ENCODE peak calls at places on chromosome 6, in six cellular contexts. V is neuronal stem cell; A is D341Med; O is activated CD4-positive, alpha-beta T cell treated with anti-CD3 and anti-CD28 coated beads for 36 hours; H is omental fat pad; W is Calu3. L is an unnamed sample.

GRCh38 chr6:56730663-56731529 is 88.2 kb upstream of the DST start:
- DNase-seq in V (no peak), A (no peak), W (no peak), O (no peak), H (no peak), L (no peak)

GRCh38 chr6:112253842-112254816 is at the start of gene LAMA4:
- DNase-seq in O (peak), W (peak), H (no peak), A (peak), V (peak), L (peak)

GRCh38 chr6:143325379-143326140 is 124.9 kb downstream of the ADAT2 start:
- DNase-seq in A (no peak), W (no peak), H (no peak), O (no peak), V (no peak), L (no peak)

GRCh38 chr6:132483779-132484679 is 28.9 kb downstream of the STX7 start:
- DNase-seq in W (peak), H (no peak), V (peak), A (peak), O (peak), L (peak)

GRCh38 chr6:40912158-40912946 is 126.7 kb downstream of the UNC5CL start:
- DNase-seq in H (no peak), W (peak), O (peak), A (peak), V (no peak), L (peak)

GRCh38 chr6:127342296-127342945 is 988 bp downstream of the ECHDC1 start:
- DNase-seq in V (peak), A (peak), O (no peak), H (no peak), W (peak), L (peak)

GRCh38 chr6:47066418-47066817 is 24.3 kb upstream of the ADGRF1 start:
- DNase-seq in A (no peak), W (no peak), V (no peak), O (no peak), H (no peak), L (no peak)

GRCh38 chr6:6517059-6517458 is 71.5 kb upstream of the LY86 start:
- DNase-seq in H (no peak), W (no peak), V (no peak), A (no peak), O (no peak), L (no peak)

GRCh38 chr6:154343473-154344308 is 12.9 kb downstream of the IPCEF1 start:
- DNase-seq in W (peak), V (no peak), A (no peak), O (no peak), H (no peak), L (peak)

GRCh38 chr6:26525818-26526217 is 12.3 kb upstream of the HMGN4 start:
- DNase-seq in W (no peak), V (no peak), O (no peak), H (no peak), A (no peak), L (no peak)

GRCh38 chr6:76043690-76044089 is 28.8 kb downstream of the IMPG1 start:
- DNase-seq in O (no peak), W (no peak), V (no peak), A (no peak), H (no peak), L (no peak)

GRCh38 chr6:79072640-79073181 is 5.3 kb downstream of the PHIP start:
- DNase-seq in V (no peak), A (no peak), O (no peak), W (no peak), H (no peak), L (no peak)

GRCh38 chr6:122831511-122831910 is 42.5 kb downstream of the SMPDL3A start:
- DNase-seq in A (no peak), H (no peak), V (no peak), O (no peak), W (no peak), L (no peak)

GRCh38 chr6:42692151-42692911 is 30.1 kb downstream of the PRPH2 start:
- DNase-seq in V (no peak), H (no peak), A (no peak), O (peak), W (no peak), L (no peak)

GRCh38 chr6:90274481-90275030 is 22.1 kb downstream of the BACH2 start:
- DNase-seq in W (no peak), V (no peak), O (peak), H (no peak), A (no peak), L (no peak)

GRCh38 chr6:84763397-84764331 is 734 bp downstream of the TBX18 start:
- DNase-seq in H (no peak), O (peak), W (peak), V (no peak), A (peak), L (peak)

GRCh38 chr6:135995160-135995898 is 143.8 kb downstream of the PDE7B start:
- DNase-seq in H (no peak), W (no peak), O (no peak), A (no peak), V (no peak), L (peak)

GRCh38 chr6:104940238-104940880 is 16.5 kb upstream of the LIN28B start:
- DNase-seq in V (no peak), A (peak), O (peak), W (no peak), H (no peak), L (no peak)

GRCh38 chr6:139872635-139873034 is 498.2 kb upstream of the CITED2 start:
- DNase-seq in W (no peak), O (no peak), A (no peak), V (no peak), H (no peak), L (no peak)

GRCh38 chr6:68533339-68533795 is 101.7 kb upstream of the ADGRB3 start:
- DNase-seq in V (no peak), H (no peak), O (no peak), A (no peak), W (no peak), L (no peak)

GRCh38 chr6:45555981-45556771 is 178.4 kb upstream of the SUPT3H start:
- DNase-seq in O (no peak), A (no peak), W (no peak), H (no peak), V (no peak), L (peak)

GRCh38 chr6:26215200-26216014 is 128.2 kb downstream of the HFE start:
- DNase-seq in H (no peak), W (peak), V (no peak), O (peak), A (no peak), L (peak)

GRCh38 chr6:13767121-13767794 is 47.1 kb downstream of the MCUR1 start:
- DNase-seq in A (no peak), W (no peak), O (peak), H (peak), V (no peak), L (no peak)

GRCh38 chr6:139027620-139028182 is 844 bp upstream of the ABRACL start:
- DNase-seq in H (no peak), W (peak), O (peak), V (no peak), A (no peak), L (peak)

GRCh38 chr6:140537834-140538680 is 1163.6 kb upstream of the CITED2 start:
- DNase-seq in A (no peak), H (no peak), V (peak), W (peak), O (no peak), L (no peak)

GRCh38 chr6:147506704-147507114 is 1.8 kb upstream of the SAMD5 start:
- DNase-seq in H (peak), O (peak), A (peak), V (peak), W (peak), L (peak)

GRCh38 chr6:81485395-81485794 is 267.1 kb downstream of the TENT5A start:
- DNase-seq in V (no peak), W (no peak), H (no peak), A (no peak), O (no peak), L (peak)

GRCh38 chr6:105488521-105489212 is 85.8 kb upstream of the PREP start:
- DNase-seq in O (no peak), W (no peak), V (no peak), A (no peak), H (no peak), L (no peak)

L was measured in NCI-H82.